ENCODE peak calls at places on chromosomes 2 and 18, in nine cellular contexts. B is psoas muscle, X is astrocyte of the spinal cord, N is DND-41, G is heart left ventricle, C is fibroblast of lung, H is lower lobe of right lung, F is uterus, M is SK-N-MC. T is an unnamed sample.

GRCh38 chr2:128379021-128380005 is 60.6 kb upstream of the HS6ST1 start:
- DNase-seq in M (no peak), B (no peak), X (peak; percentile 46), N (no peak), F (peak; percentile 86), H (peak; percentile 67), C (peak; percentile 87), G (peak; percentile 45), T (peak; percentile 68)

GRCh38 chr2:164479460-164479859 is 141.8 kb downstream of the GRB14 start:
- DNase-seq in G (no peak), F (no peak), H (no peak), M (peak; percentile 52), B (no peak), C (peak; percentile 41), X (peak; percentile 60), N (peak; percentile 14), T (no peak)

GRCh38 chr2:220147186-220147585 is 519.8 kb downstream of the SLC4A3 start:
- DNase-seq in N (no peak), X (peak; percentile 64), F (no peak), H (no peak), G (no peak), C (peak; percentile 35), B (no peak), M (no peak), T (no peak)

GRCh38 chr18:12234451-12235190 is 19.5 kb upstream of the CIDEA start:
- DNase-seq in B (no peak), N (no peak), H (no peak), C (no peak), X (no peak), M (no peak), F (no peak), G (no peak), T (no peak)

GRCh38 chr2:85318222-85319182 is 9.3 kb downstream of the TGOLN2 start:
- DNase-seq in N (no peak), B (no peak), H (no peak), F (no peak), X (peak; percentile 59), C (peak; percentile 60), M (no peak), G (no peak), T (no peak)

GRCh38 chr2:167844714-167845530 is 402.5 kb downstream of the STK39 start:
- DNase-seq in M (no peak), C (no peak), G (no peak), B (no peak), H (no peak), N (peak; percentile 33), X (no peak), F (no peak), T (no peak)

GRCh38 chr2:231391981-231392380 is 3.5 kb upstream of the B3GNT7 start:
- DNase-seq in G (no peak), H (no peak), B (no peak), N (no peak), X (no peak), F (no peak), C (no peak), M (no peak), T (no peak)

GRCh38 chr18:62460851-62461300 is 61.9 kb upstream of the ZCCHC2 start:
- DNase-seq in G (no peak), C (peak; percentile 39), M (no peak), F (no peak), H (peak; percentile 50), N (no peak), B (no peak), X (no peak), T (no peak)

GRCh38 chr2:120686511-120687168 is 49.0 kb upstream of the GLI2 start:
- DNase-seq in G (no peak), B (no peak), X (no peak), M (no peak), H (no peak), N (no peak), C (no peak), F (no peak), T (no peak)

GRCh38 chr2:147433822-147434221 is 411.0 kb upstream of the ACVR2A start:
- DNase-seq in H (no peak), M (no peak), F (no peak), B (no peak), C (no peak), X (no peak), G (no peak), N (no peak), T (no peak)

GRCh38 chr2:196233033-196233807 is 61.8 kb upstream of the STK17B start:
- DNase-seq in X (peak; percentile 92), G (no peak), M (peak; percentile 75), F (no peak), C (peak; percentile 80), B (no peak), N (no peak), H (no peak), T (peak; percentile 29)

GRCh38 chr18:76977108-76977621 is 154.8 kb downstream of the ZNF236 start:
- DNase-seq in N (no peak), X (no peak), B (no peak), C (no peak), H (no peak), M (no peak), G (peak; percentile 12), F (no peak), T (no peak)

GRCh38 chr2:14773696-14774095 is 141.2 kb downstream of the LRATD1 start:
- DNase-seq in B (no peak), G (no peak), H (no peak), N (no peak), X (no peak), M (no peak), F (no peak), C (no peak), T (no peak)

GRCh38 chr18:62080172-62080571 is 106.7 kb downstream of the PIGN start:
- DNase-seq in M (no peak), G (no peak), H (no peak), F (no peak), C (no peak), N (no peak), B (no peak), X (no peak), T (no peak)

GRCh38 chr2:151853070-151853758 is 25.0 kb upstream of the ARL5A start:
- DNase-seq in M (no peak), N (no peak), C (no peak), F (no peak), H (no peak), X (no peak), B (no peak), G (no peak), T (no peak)

GRCh38 chr2:224847961-224848850 is 132.0 kb upstream of the CCDC195 start:
- DNase-seq in G (peak; percentile 19), M (peak; percentile 86), F (no peak), X (peak; percentile 78), N (no peak), H (no peak), B (no peak), C (peak; percentile 90), T (no peak)

GRCh38 chr2:140498360-140498759 is 1632.5 kb downstream of the LRP1B start:
- DNase-seq in H (no peak), F (no peak), N (no peak), B (no peak), X (no peak), M (peak; percentile 92), G (no peak), C (peak; percentile 24), T (no peak)

DNA sequence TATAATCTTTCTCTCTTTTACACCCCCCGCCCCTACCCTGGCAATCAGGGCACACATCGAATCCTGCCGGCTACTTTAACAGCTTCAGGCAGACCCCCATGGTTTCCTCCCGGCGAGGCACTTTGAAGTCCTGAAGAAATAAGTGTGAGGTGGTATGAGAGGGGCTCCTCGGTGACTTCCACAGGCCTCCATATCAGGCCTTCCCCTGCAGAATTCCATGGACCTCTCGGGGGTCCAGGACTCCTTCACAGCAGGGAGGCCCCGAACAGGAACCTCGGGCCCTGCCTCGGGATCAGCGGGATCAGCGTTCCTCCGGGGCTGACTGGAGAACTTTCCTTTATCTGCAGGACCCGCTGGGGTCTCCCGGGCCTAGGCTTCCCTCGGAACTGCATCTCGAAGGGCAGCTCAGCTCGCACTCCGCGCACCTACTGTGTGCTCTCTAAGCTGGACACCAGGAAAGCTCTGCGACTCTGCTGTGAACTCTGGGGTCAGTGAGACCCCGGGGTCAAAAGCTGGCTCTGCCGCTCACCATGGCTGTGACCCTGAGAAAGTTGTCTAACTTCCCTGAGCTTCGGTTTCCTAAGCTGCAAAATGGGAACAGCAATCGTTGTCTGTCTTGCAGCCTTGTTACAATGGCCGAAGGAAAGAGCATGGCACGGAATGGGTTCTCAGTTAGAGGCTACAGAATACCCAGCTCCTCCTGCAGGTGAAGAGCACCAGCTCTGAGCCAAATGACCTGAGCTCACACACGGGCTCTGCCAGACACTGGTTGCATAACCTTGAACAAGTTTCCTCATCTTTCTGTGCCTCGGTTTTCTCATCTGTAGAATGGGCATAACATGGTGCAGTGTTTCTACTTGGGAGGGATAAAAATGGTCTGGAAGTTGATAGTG is 97.4 kb upstream of the ID2 start:
- DNase-seq in M (no peak), N (no peak), F (no peak), X (no peak), H (peak; percentile 39), B (no peak), C (no peak), G (no peak), T (no peak)
- H3K4me3 ChIP-seq in M (peak overlapping the region; percentile 72), N (no peak overlapping the region), F (no peak overlapping the region), X (no peak overlapping the region), H (peak overlapping the region; percentile 39), B (peak overlapping the region; percentile 13), C (no peak overlapping the region), G (no peak overlapping the region), T (no peak overlapping the region)

GRCh38 chr18:55478301-55478660 is 109.7 kb downstream of the TCF4 start:
- DNase-seq in H (no peak), X (peak; percentile 56), F (no peak), C (peak; percentile 54), B (no peak), N (no peak), G (no peak), M (no peak), T (no peak)
- H3K4me3 ChIP-seq in H (peak overlapping the region; percentile 54), X (peak overlapping the region; percentile 40), F (peak overlapping the region; percentile 39), C (peak overlapping the region; percentile 73), B (peak overlapping the region; percentile 73), N (no peak overlapping the region), G (peak overlapping the region; percentile 16), M (no peak overlapping the region), T (no peak overlapping the region)

GRCh38 chr2:10285578-10286198 is 17.0 kb upstream of the HPCAL1 start:
- DNase-seq in N (no peak), B (peak; percentile 82), X (peak; percentile 47), G (peak; percentile 75), F (peak; percentile 57), C (peak; percentile 61), M (no peak), H (peak; percentile 89), T (peak; percentile 42)
- H3K4me3 ChIP-seq in N (no peak overlapping the region), B (no peak overlapping the region), X (no peak overlapping the region), G (no peak overlapping the region), F (no peak overlapping the region), C (no peak overlapping the region), M (no peak overlapping the region), H (no peak overlapping the region), T (no peak overlapping the region)

DNA sequence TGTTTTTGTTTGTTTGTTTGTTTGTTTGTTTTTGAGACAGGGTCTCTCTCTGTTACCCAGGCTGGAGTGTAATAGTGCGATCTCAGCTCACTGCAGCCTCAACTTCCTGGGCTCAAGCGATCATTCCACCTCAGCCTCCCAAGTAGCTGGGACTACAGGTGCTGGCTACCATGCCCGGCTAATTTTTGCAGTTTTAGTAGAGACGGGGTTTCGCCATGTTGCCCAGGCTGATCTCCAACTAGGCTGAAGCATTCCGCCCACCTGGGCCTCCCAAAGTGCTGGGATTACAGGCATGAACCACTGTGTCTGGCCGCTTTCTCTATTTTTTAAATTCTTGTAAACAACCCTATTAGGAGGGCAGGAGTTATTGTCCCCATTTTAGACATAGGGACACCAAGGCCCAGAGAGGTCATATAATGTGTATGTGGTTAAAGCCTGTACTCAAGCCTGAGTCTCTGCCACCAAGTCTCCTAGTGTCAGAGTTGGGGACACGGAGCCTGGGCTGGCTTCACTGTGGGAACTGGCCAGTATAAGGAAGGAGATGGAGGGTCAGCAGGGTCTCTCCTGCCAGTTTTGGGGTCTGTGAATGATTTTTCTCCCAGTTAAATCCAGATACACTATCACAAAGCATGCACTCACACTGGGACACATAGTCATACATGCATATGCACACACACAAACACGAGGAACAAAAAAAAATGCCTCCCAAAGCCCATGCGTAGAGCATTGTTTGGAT is 27.5 kb upstream of the MCFD2 start:
- DNase-seq in C (no peak), F (no peak), H (no peak), X (no peak), B (no peak), M (no peak), N (no peak), G (no peak), T (no peak)
- H3K4me3 ChIP-seq in C (peak overlapping the region; percentile 85), F (no peak overlapping the region), H (peak overlapping the region; percentile 96), X (peak overlapping the region; percentile 87), B (peak overlapping the region; percentile 86), M (no peak overlapping the region), N (peak overlapping the region; percentile 65), G (no peak overlapping the region), T (peak overlapping the region; percentile 95)